ENCODE peak calls at places on chromosomes 11 and 22, in eight cellular contexts. K is activated effector memory CD4-positive, alpha-beta T cell treated with anti-CD3 and anti-CD28 coated beads, Interleukin-2, amount 50 U/mL, for 16 hours; T is neural progenitor cell; C is stimulated activated CD4-positive, alpha-beta T cell treated with anti-CD3 and anti-CD28 coated beads, TNF-alpha, amount 100 ng/mL, for 24 hours; W is activated gamma-delta T cell treated with Interleukin-2 at 50 U/mL for 16 hours; M is neuronal stem cell; A is endothelial cell; J is spleen. P is an unnamed sample.

GRCh38 chr22:39236321-39237275 is 8.2 kb downstream of the PDGFB start:
- DNase-seq in T (no peak), K (peak), W (peak), C (no peak), A (no peak), M (no peak), J (no peak), P (no peak)

GRCh38 chr22:19139974-19140373 is 4.5 kb downstream of the ESS2 start:
- DNase-seq in J (peak), T (no peak), C (no peak), K (no peak), M (no peak), W (no peak), A (no peak), P (no peak)

GRCh38 chr11:91761406-91762027 is 463.1 kb upstream of the FAT3 start:
- DNase-seq in J (no peak), W (no peak), M (no peak), T (peak), A (no peak), C (no peak), K (no peak), P (no peak)

GRCh38 chr11:92440701-92441338 is 216.2 kb downstream of the FAT3 start:
- DNase-seq in W (no peak), M (no peak), K (no peak), T (peak), J (no peak), A (no peak), C (no peak), P (no peak)

GRCh38 chr22:37557321-37558001 is 2.8 kb upstream of the CDC42EP1 start:
- DNase-seq in C (no peak), W (no peak), T (no peak), A (no peak), M (no peak), K (no peak), J (no peak), P (no peak)

GRCh38 chr11:10392680-10393079 is 62.4 kb upstream of the AMPD3 start:
- DNase-seq in M (no peak), W (no peak), C (no peak), J (no peak), A (no peak), K (no peak), T (no peak), P (no peak)

GRCh38 chr22:30295576-30295975 is 6.3 kb upstream of the CASTOR1 start:
- DNase-seq in J (no peak), A (no peak), K (no peak), M (no peak), W (no peak), C (no peak), T (no peak), P (no peak)

GRCh38 chr11:16195659-16196058 is 160.7 kb downstream of the SOX6 start:
- DNase-seq in C (no peak), W (no peak), M (no peak), A (no peak), T (no peak), J (no peak), K (no peak), P (no peak)

GRCh38 chr11:8290122-8290810 is 26.6 kb upstream of the LMO1 start:
- DNase-seq in M (no peak), T (peak), J (peak), W (no peak), K (no peak), C (no peak), A (no peak), P (no peak)

GRCh38 chr11:65641233-65642013 is 3.5 kb downstream of the SIPA1 start:
- DNase-seq in T (no peak), M (no peak), W (no peak), C (no peak), A (no peak), J (peak), K (no peak), P (no peak)

GRCh38 chr11:15839061-15839460 is 517.3 kb downstream of the SOX6 start:
- DNase-seq in W (no peak), J (no peak), M (no peak), C (no peak), T (no peak), A (no peak), K (no peak), P (no peak)

GRCh38 chr11:16981651-16982194 is 32.5 kb downstream of the PLEKHA7 start:
- DNase-seq in K (no peak), M (peak), W (no peak), J (peak), T (peak), C (no peak), A (no peak), P (no peak)

GRCh38 chr11:64299847-64300648 is at the start of gene CATSPERZ:
- DNase-seq in M (no peak), A (no peak), J (no peak), T (no peak), K (peak), W (no peak), C (no peak), P (no peak)

GRCh38 chr11:130122141-130122575 is 37.4 kb upstream of the ST14 start:
- DNase-seq in K (no peak), W (no peak), M (no peak), J (no peak), A (no peak), T (no peak), C (no peak), P (no peak)

GRCh38 chr22:37514526-37515051 is 4.6 kb downstream of the CARD10 start:
- DNase-seq in T (no peak), A (no peak), K (no peak), J (no peak), W (no peak), C (no peak), M (no peak), P (no peak)

GRCh38 chr11:59615132-59615636 is 390 bp downstream of the OSBP start:
- DNase-seq in W (peak), T (no peak), A (no peak), J (peak), K (peak), C (peak), M (no peak), P (peak)

GRCh38 chr22:27952091-27952490 is 33.0 kb upstream of the PITPNB start:
- DNase-seq in M (no peak), J (no peak), W (no peak), C (no peak), K (no peak), T (no peak), A (no peak), P (no peak)

GRCh38 chr11:43282607-43283440 is 29.0 kb upstream of the API5 start:
- DNase-seq in J (peak), M (peak), T (peak), C (no peak), W (peak), K (peak), A (peak), P (peak)

GRCh38 chr11:8095831-8096522 is 15.0 kb downstream of the TUB start:
- DNase-seq in A (peak), W (no peak), T (no peak), M (no peak), J (peak), K (peak), C (no peak), P (no peak)

GRCh38 chr11:128407962-128408361 is 179.4 kb downstream of the ETS1 start:
- DNase-seq in W (no peak), M (no peak), T (no peak), J (no peak), C (no peak), A (no peak), K (no peak), P (no peak)

GRCh38 chr11:128757886-128758612 is 64.2 kb downstream of the FLI1 start:
- DNase-seq in A (no peak), M (no peak), W (no peak), C (no peak), K (peak), T (no peak), J (peak), P (no peak)

GRCh38 chr22:21982338-21982965 is at the start of gene TOP3B:
- DNase-seq in J (peak), K (peak), A (peak), C (peak), W (peak), M (peak), T (peak), P (peak)

GRCh38 chr22:24410110-24410856 is 17.1 kb upstream of the ADORA2A start:
- DNase-seq in C (no peak), J (no peak), T (no peak), M (no peak), W (peak), K (peak), A (no peak), P (no peak)

GRCh38 chr11:105719073-105719846 is 109.4 kb downstream of the GRIA4 start:
- DNase-seq in A (no peak), J (no peak), T (no peak), K (no peak), M (no peak), W (no peak), C (no peak), P (no peak)

GRCh38 chr11:125517116-125517804 is 21.2 kb upstream of the FEZ1 start:
- DNase-seq in J (no peak), C (no peak), M (peak), A (peak), K (no peak), T (peak), W (no peak), P (no peak)

GRCh38 chr11:101996106-101996505 is 51.1 kb upstream of the CFAP300 start:
- DNase-seq in J (no peak), K (no peak), T (no peak), M (no peak), A (no peak), C (no peak), W (no peak), P (no peak)

GRCh38 chr11:120703358-120704152 is 192.0 kb downstream of the GRIK4 start:
- DNase-seq in M (no peak), J (no peak), A (no peak), W (no peak), K (no peak), C (no peak), T (no peak), P (no peak)

GRCh38 chr11:2866178-2866577 is 19.4 kb downstream of the CDKN1C start:
- DNase-seq in W (no peak), M (no peak), J (no peak), A (no peak), K (no peak), T (no peak), C (no peak), P (no peak)

GRCh38 chr11:107337917-107338316 is 119.7 kb downstream of the CWF19L2 start:
- DNase-seq in M (no peak), T (no peak), J (no peak), A (no peak), W (no peak), C (no peak), K (no peak), P (no peak)

GRCh38 chr11:62930157-62930556 is 9.0 kb upstream of the CHRM1 start:
- DNase-seq in C (no peak), W (no peak), T (no peak), J (no peak), M (no peak), K (no peak), A (no peak), P (peak)

GRCh38 chr11:36373040-36374010 is 77.2 kb downstream of the PRR5L start:
- DNase-seq in M (no peak), J (no peak), C (no peak), W (no peak), A (no peak), K (no peak), T (no peak), P (no peak)

P was measured in upper lobe of right lung.